ENCODE peak calls at places on chromosome 9, in six cellular contexts. L, J, Y, I, M and T are unnamed samples.
A peak's percentile ranks its signal among the peaks of the same experiment; 100 is the strongest.

GRCh38 chr9:6667633-6668280 is 22.2 kb upstream of the GLDC start:
- DNase-seq in L (no peak), J (no peak), Y (no peak), I (peak; percentile 53), M (no peak), T (peak; percentile 20)

GRCh38 chr9:124079176-124079925 is 67.8 kb downstream of the LHX2 start:
- DNase-seq in L (no peak), J (peak; percentile 76), Y (no peak), I (peak; percentile 39), M (no peak), T (no peak)

GRCh38 chr9:99387416-99387815 is 165.3 kb downstream of the SEC61B start:
- DNase-seq in L (no peak), J (no peak), Y (no peak), I (no peak), M (no peak), T (no peak)

GRCh38 chr9:129752915-129753724 is at the start of gene PTGES:
- DNase-seq in L (no peak), J (peak; percentile 30), Y (peak; percentile 84), I (peak; percentile 79), M (peak; percentile 74), T (peak; percentile 85)

GRCh38 chr9:110180713-110181434 is 27.1 kb downstream of the C9orf152 start:
- DNase-seq in L (no peak), J (no peak), Y (peak; percentile 68), I (peak; percentile 50), M (peak; percentile 36), T (no peak)

GRCh38 chr9:38685535-38685934 is 34.4 kb downstream of the FAM240B start:
- DNase-seq in L (no peak), J (no peak), Y (no peak), I (no peak), M (no peak), T (no peak)

GRCh38 chr9:94490465-94490864 is 64.4 kb upstream of the PCAT7 start:
- DNase-seq in L (no peak), J (no peak), Y (no peak), I (no peak), M (no peak), T (no peak)

GRCh38 chr9:123455187-123455586 is 99.2 kb downstream of the CRB2 start:
- DNase-seq in L (no peak), J (no peak), Y (no peak), I (no peak), M (no peak), T (no peak)

GRCh38 chr9:34072868-34073590 is 24.3 kb upstream of the UBAP2 start:
- DNase-seq in L (peak; percentile 27), J (peak; percentile 70), Y (peak; percentile 79), I (peak; percentile 87), M (peak; percentile 52), T (no peak)

GRCh38 chr9:124510650-124511425 is 3.6 kb upstream of the NR5A1 start:
- DNase-seq in L (no peak), J (no peak), Y (no peak), I (peak; percentile 31), M (no peak), T (no peak)

GRCh38 chr9:134738869-134739659 is 97.5 kb downstream of the COL5A1 start:
- DNase-seq in L (no peak), J (peak; percentile 48), Y (peak; percentile 23), I (peak; percentile 45), M (peak; percentile 80), T (peak; percentile 87)

GRCh38 chr9:134992755-134993124 is 75.0 kb upstream of the FCN1 start:
- DNase-seq in L (no peak), J (no peak), Y (no peak), I (no peak), M (peak; percentile 30), T (no peak)

GRCh38 chr9:34380034-34380510 is 3.4 kb upstream of the MYORG start:
- DNase-seq in L (peak; percentile 63), J (no peak), Y (no peak), I (no peak), M (no peak), T (no peak)

GRCh38 chr9:112119225-112120045 is 55.7 kb downstream of the SUSD1 start:
- DNase-seq in L (peak; percentile 60), J (no peak), Y (peak; percentile 83), I (peak; percentile 94), M (no peak), T (no peak)

GRCh38 chr9:112288029-112288428 is 45.4 kb downstream of the PTBP3 start:
- DNase-seq in L (no peak), J (no peak), Y (peak; percentile 8), I (no peak), M (no peak), T (no peak)

GRCh38 chr9:137670391-137671195 is 51.8 kb downstream of the EHMT1 start:
- DNase-seq in L (peak; percentile 95), J (peak; percentile 68), Y (peak; percentile 29), I (no peak), M (no peak), T (peak; percentile 40)

GRCh38 chr9:123450096-123450495 is 94.1 kb downstream of the CRB2 start:
- DNase-seq in L (no peak), J (no peak), Y (no peak), I (no peak), M (no peak), T (peak; percentile 40)

GRCh38 chr9:117334101-117334500 is 80.8 kb downstream of the ASTN2 start:
- DNase-seq in L (no peak), J (no peak), Y (no peak), I (no peak), M (no peak), T (no peak)

GRCh38 chr9:22050924-22051323 is 41.8 kb upstream of the CDKN2B start:
- DNase-seq in L (no peak), J (no peak), Y (no peak), I (no peak), M (no peak), T (no peak)

GRCh38 chr9:136276716-136277115 is 27.2 kb downstream of the CCDC187 start:
- DNase-seq in L (no peak), J (no peak), Y (no peak), I (no peak), M (no peak), T (no peak)

GRCh38 chr9:1271786-1272185 is 221.6 kb downstream of the DMRT2 start:
- DNase-seq in L (no peak), J (no peak), Y (no peak), I (no peak), M (no peak), T (no peak)

GRCh38 chr9:133506653-133507038 is 18.1 kb downstream of the MYMK start:
- DNase-seq in L (peak; percentile 85), J (peak; percentile 45), Y (no peak), I (peak; percentile 31), M (peak; percentile 43), T (no peak)

GRCh38 chr9:7656648-7657047 is 142.9 kb downstream of the DMAC1 start:
- DNase-seq in L (no peak), J (no peak), Y (peak; percentile 12), I (peak; percentile 1), M (no peak), T (no peak)

GRCh38 chr9:133561976-133562554 is 27.6 kb downstream of the ADAMTSL2 start:
- DNase-seq in L (no peak), J (no peak), Y (no peak), I (no peak), M (no peak), T (no peak)

GRCh38 chr9:83935276-83935890 is 14.2 kb upstream of the KIF27 start:
- DNase-seq in L (no peak), J (no peak), Y (peak; percentile 63), I (no peak), M (no peak), T (no peak)

GRCh38 chr9:121277026-121277425 is 9.1 kb downstream of the GSN start:
- DNase-seq in L (no peak), J (no peak), Y (no peak), I (no peak), M (no peak), T (no peak)
- H3K4me1 ChIP-seq in L (no peaks in the 10 kb centered on the region), J (peaks cover 40% of the 10 kb centered on the region), Y (peaks cover 68% of the 10 kb centered on the region), I (peaks cover 51% of the 10 kb centered on the region), M (peaks cover 40% of the 10 kb centered on the region), T (no peaks in the 10 kb centered on the region)

DNA sequence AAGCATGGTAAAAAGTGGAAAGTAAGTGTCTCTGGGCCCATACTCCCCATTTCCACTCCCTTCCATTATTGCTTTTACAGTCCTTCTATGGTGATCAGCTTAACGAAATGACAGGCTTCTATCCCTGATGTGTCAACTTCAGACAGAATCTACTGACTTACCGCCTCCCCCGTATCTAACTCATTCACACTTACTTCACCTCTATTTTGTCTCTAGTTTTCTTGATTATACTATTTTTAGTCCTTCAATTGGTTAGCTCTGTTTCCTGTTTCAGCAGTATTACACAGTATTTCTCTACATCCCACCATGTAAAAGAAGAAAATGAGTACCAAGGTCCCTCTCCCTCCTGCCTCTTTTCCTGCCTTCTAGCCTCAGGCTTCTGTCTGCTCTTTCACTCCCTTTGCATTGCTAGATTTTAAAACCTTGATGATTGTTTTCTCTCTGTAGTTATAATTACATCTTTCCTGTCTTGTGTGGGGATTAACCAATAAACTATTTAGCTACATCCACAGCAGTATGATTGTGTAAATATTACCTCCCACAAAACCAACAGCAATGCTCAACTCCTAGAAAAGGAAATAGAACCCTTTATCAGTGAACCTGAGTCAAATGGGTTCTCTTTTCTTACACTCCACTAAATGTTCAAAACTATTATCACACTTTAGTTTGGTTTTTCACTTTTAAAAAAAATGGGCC is 53.4 kb downstream of the GNAQ start:
- DNase-seq in L (no peak), J (no peak), Y (no peak), I (no peak), M (no peak), T (no peak)
- H3K4me1 ChIP-seq in L (no peaks in the 10 kb centered on the region), J (peaks cover 26% of the 10 kb centered on the region), Y (peaks cover 56% of the 10 kb centered on the region), I (peaks cover 50% of the 10 kb centered on the region), M (peaks cover 5% of the 10 kb centered on the region), T (peaks cover 39% of the 10 kb centered on the region)

DNA sequence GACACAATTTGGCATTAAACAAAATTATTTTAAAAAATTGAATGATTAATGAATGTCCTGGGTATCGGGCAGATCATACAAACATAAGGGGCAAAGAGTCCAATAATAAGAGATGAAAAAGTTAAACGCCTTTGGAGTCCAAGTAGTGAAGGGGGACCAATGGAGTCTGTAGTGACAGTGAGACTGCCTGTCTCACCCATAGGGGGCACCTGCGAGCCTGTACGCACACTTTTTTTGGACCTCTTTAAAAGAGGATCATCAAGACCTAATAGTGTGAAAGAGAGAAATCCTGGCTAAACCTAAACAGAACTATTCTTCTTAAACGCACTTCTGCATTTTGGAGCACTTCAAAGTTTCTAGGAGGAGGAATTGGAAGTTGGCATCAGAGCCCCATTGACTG is 636.0 kb upstream of the KLF4 start:
- DNase-seq in L (no peak), J (no peak), Y (no peak), I (no peak), M (no peak), T (no peak)
- H3K4me1 ChIP-seq in L (no peaks in the 10 kb centered on the region), J (no peaks in the 10 kb centered on the region), Y (no peaks in the 10 kb centered on the region), I (no peaks in the 10 kb centered on the region), M (no peaks in the 10 kb centered on the region), T (no peaks in the 10 kb centered on the region)

DNA sequence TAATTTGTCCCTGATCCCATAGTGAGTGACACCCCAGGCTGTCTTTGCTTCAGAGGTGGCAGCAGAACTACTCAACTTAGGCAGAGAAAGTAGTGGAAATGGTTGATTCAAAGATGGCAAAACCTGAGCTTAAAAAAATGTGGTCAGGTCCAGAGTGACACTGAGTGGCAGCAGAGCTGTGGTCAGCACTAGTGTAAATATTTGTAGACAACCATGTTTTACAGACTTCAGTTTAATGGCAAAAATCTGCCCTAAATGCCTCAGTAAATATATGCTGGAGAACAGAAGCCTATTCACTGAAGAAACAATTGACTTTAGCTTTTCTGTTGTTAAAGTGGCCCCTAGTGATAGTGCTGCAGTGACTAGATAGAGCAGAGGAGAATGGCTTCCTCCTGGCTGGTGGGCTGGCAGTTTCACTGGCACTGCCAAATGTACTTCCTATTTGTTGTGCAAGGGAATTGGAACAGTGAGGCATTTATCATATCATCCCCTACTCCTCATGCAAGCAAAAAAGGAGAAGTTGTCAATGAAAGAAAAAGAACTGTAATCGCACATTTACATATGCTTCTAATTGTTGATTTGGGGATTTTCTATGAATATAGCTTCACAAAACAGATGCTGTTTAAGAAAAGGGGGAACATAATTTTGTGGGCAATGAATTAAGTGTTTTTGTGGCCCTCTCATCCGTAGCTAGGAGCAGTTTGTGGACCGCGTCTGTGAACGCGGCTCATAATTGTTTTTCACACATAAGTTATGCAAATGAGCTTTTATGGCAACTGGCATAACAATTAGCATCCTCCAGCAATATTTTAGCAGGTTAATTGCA is 12.0 kb downstream of the PBX3 start:
- DNase-seq in L (no peak), J (no peak), Y (no peak), I (no peak), M (no peak), T (peak; percentile 26)
- H3K4me1 ChIP-seq in L (no peaks in the 10 kb centered on the region), J (no peaks in the 10 kb centered on the region), Y (peaks cover 14% of the 10 kb centered on the region), I (peaks cover 6% of the 10 kb centered on the region), M (no peaks in the 10 kb centered on the region), T (peaks cover 21% of the 10 kb centered on the region)